ENCODE peak calls at places on chromosomes 16 and 17, in nine cellular contexts. D, L, C, R, T, E, Q, O and V are unnamed samples.

GRCh38 chr17:73560661-73561060 is 83.6 kb downstream of the SDK2 start:
- DNase-seq in T (no peak), L (no peak), D (no peak), E (no peak), Q (no peak), R (no peak), O (no peak), C (no peak), V (no peak)

GRCh38 chr16:7513429-7513828 is 180.8 kb downstream of the RBFOX1 start:
- DNase-seq in Q (peak), L (no peak), D (no peak), O (peak), R (no peak), E (no peak), C (no peak), T (no peak), V (no peak)

GRCh38 chr17:32802306-32802705 is 74.6 kb downstream of the MYO1D start:
- DNase-seq in T (no peak), Q (no peak), L (no peak), O (no peak), D (no peak), C (no peak), R (no peak), E (no peak), V (no peak)

GRCh38 chr16:86929149-86929871 is 351.0 kb downstream of the FOXL1 start:
- DNase-seq in E (no peak), T (no peak), Q (no peak), C (no peak), O (no peak), D (no peak), R (no peak), L (peak), V (no peak)

GRCh38 chr17:71436479-71436878 is 684.3 kb upstream of the SOX9 start:
- DNase-seq in Q (no peak), R (no peak), O (no peak), E (no peak), D (no peak), T (no peak), C (no peak), L (no peak), V (no peak)

GRCh38 chr16:57651344-57652333 is 16.5 kb upstream of the ADGRG3 start:
- DNase-seq in E (no peak), L (no peak), T (no peak), R (no peak), C (peak), O (peak), D (no peak), Q (peak), V (no peak)

GRCh38 chr17:74276051-74276476 is 2.0 kb downstream of the DNAI2 start:
- DNase-seq in C (no peak), R (no peak), E (no peak), D (no peak), O (no peak), L (peak), Q (no peak), T (no peak), V (no peak)

GRCh38 chr17:39165844-39166349 is at the start of gene ARL5C:
- DNase-seq in O (no peak), Q (no peak), R (no peak), C (no peak), D (no peak), T (no peak), L (no peak), E (no peak), V (no peak)

GRCh38 chr16:5509794-5510193 is 412.2 kb upstream of the EEF2KMT start:
- DNase-seq in L (no peak), D (no peak), O (no peak), R (no peak), Q (no peak), T (no peak), C (no peak), E (no peak), V (no peak)

GRCh38 chr17:4903051-4903818 is at the start of gene CHRNE:
- DNase-seq in D (no peak), E (peak), O (peak), R (no peak), L (no peak), C (peak), Q (peak), T (peak), V (peak)

GRCh38 chr16:68590201-68590994 is 51.3 kb downstream of the ZFP90 start:
- DNase-seq in T (peak), O (peak), Q (peak), E (peak), D (peak), L (peak), C (peak), R (no peak), V (no peak)

GRCh38 chr16:67683767-67684166 is 17.2 kb downstream of the C16orf86 start:
- DNase-seq in Q (no peak), D (no peak), L (no peak), T (no peak), R (no peak), O (no peak), E (no peak), C (no peak), V (no peak)

GRCh38 chr17:77210946-77211541 is 70.3 kb downstream of the SEC14L1 start:
- DNase-seq in O (no peak), L (no peak), C (no peak), E (no peak), T (no peak), D (no peak), R (no peak), Q (no peak), V (no peak)

GRCh38 chr17:20256144-20256543 is 211.2 kb downstream of the LGALS9B start:
- DNase-seq in L (no peak), T (no peak), O (no peak), E (no peak), D (no peak), R (no peak), C (no peak), Q (no peak), V (no peak)

GRCh38 chr16:7217797-7218196 is 114.8 kb upstream of the RBFOX1 start:
- DNase-seq in O (no peak), R (no peak), D (no peak), E (no peak), C (no peak), T (no peak), L (no peak), Q (no peak), V (no peak)

GRCh38 chr17:39614545-39615157 is 6.9 kb upstream of the NEUROD2 start:
- DNase-seq in C (no peak), Q (no peak), E (no peak), D (no peak), T (no peak), L (no peak), O (no peak), R (no peak), V (no peak)

GRCh38 chr16:83113317-83113716 is 486.5 kb downstream of the CDH13 start:
- DNase-seq in T (no peak), E (no peak), C (no peak), D (peak), O (peak), R (no peak), Q (peak), L (no peak), V (no peak)

GRCh38 chr17:6163632-6164319 is 93.6 kb downstream of the WSCD1 start:
- DNase-seq in L (peak), E (no peak), O (no peak), Q (no peak), C (no peak), R (peak), D (no peak), T (no peak), V (no peak)

GRCh38 chr17:1562178-1562643 is 381 bp downstream of the PITPNA start:
- DNase-seq in D (no peak), E (peak), C (no peak), R (no peak), O (no peak), T (peak), Q (no peak), L (peak), V (no peak)

GRCh38 chr16:583815-584591 is 5.9 kb upstream of the RAB40C start:
- DNase-seq in C (no peak), T (no peak), Q (peak), R (no peak), E (no peak), L (no peak), O (no peak), D (no peak), V (no peak)

GRCh38 chr16:71600822-71601221 is 23.9 kb upstream of the TAT start:
- DNase-seq in L (no peak), E (no peak), T (no peak), R (no peak), D (no peak), C (no peak), O (no peak), Q (no peak), V (no peak)

GRCh38 chr16:27951752-27952151 is 111.8 kb downstream of the GSG1L start:
- DNase-seq in T (no peak), D (no peak), Q (no peak), E (no peak), C (no peak), L (no peak), O (no peak), R (no peak), V (no peak)

GRCh38 chr17:39995438-39995837 is 14.8 kb downstream of the PSMD3 start:
- DNase-seq in R (no peak), C (no peak), T (no peak), O (no peak), L (no peak), E (no peak), D (no peak), Q (no peak), V (no peak)

GRCh38 chr17:556431-556995 is 158.1 kb downstream of the VPS53 start:
- DNase-seq in T (no peak), O (no peak), E (no peak), D (no peak), L (no peak), C (no peak), R (no peak), Q (no peak), V (no peak)

GRCh38 chr17:71632328-71632727 is 488.5 kb upstream of the SOX9 start:
- DNase-seq in L (no peak), R (no peak), Q (no peak), O (no peak), C (no peak), E (no peak), D (no peak), T (no peak), V (no peak)

GRCh38 chr17:57326764-57327163 is 70.4 kb downstream of the MSI2 start:
- DNase-seq in E (no peak), D (no peak), T (no peak), C (no peak), R (no peak), O (no peak), L (no peak), Q (no peak), V (no peak)

GRCh38 chr16:12426122-12426521 is 377.6 kb downstream of the CPPED1 start:
- DNase-seq in Q (no peak), R (no peak), O (no peak), C (no peak), T (no peak), L (no peak), D (no peak), E (no peak), V (no peak)

GRCh38 chr17:40112191-40112590 is 9.6 kb upstream of the MSL1 start:
- DNase-seq in T (no peak), D (no peak), C (no peak), O (no peak), E (no peak), Q (no peak), L (no peak), R (no peak), V (no peak)

GRCh38 chr16:59259074-59259963 is 525.2 kb upstream of the GOT2 start:
- DNase-seq in L (no peak), C (no peak), T (no peak), Q (peak), R (no peak), D (no peak), E (no peak), O (no peak), V (no peak)

GRCh38 chr17:78343099-78343432 is 16.8 kb downstream of the SOCS3 start:
- DNase-seq in Q (no peak), C (no peak), L (peak), O (no peak), E (no peak), R (peak), D (no peak), T (no peak), V (peak)

GRCh38 chr16:89646906-89647305 is 10.6 kb downstream of the CHMP1A start:
- DNase-seq in R (no peak), C (no peak), Q (no peak), D (no peak), T (no peak), O (no peak), L (no peak), E (no peak), V (no peak)

GRCh38 chr17:58970966-58971575 is 135.6 kb downstream of the TRIM37 start:
- DNase-seq in O (no peak), Q (no peak), E (no peak), D (no peak), C (no peak), R (no peak), L (no peak), T (no peak), V (no peak)

GRCh38 chr16:70688266-70688742 is 2.5 kb upstream of the MTSS2 start:
- DNase-seq in O (no peak), T (no peak), E (no peak), Q (no peak), C (no peak), D (no peak), R (no peak), L (peak), V (no peak)

GRCh38 chr17:73347355-73347754 is 35.6 kb upstream of the CDC42EP4 start:
- DNase-seq in T (no peak), L (peak), C (no peak), O (no peak), E (no peak), R (no peak), Q (no peak), D (no peak), V (no peak)

GRCh38 chr17:6577686-6578263 is 21.4 kb upstream of the PITPNM3 start:
- DNase-seq in E (no peak), T (no peak), O (no peak), L (no peak), D (no peak), Q (no peak), C (no peak), R (no peak), V (no peak)